ENCODE peak calls at places on chromosomes 6 and 20, in ten cellular contexts. U, L, V, I, F, R, M, Z, C and G are unnamed samples.

GRCh38 chr20:46708172-46708860 is 1.1 kb upstream of the SLC2A10 start:
- DNase-seq in U (no peak), L (no peak), V (no peak), I (no peak), F (no peak), R (no peak), M (no peak), Z (no peak), C (no peak), G (no peak)

GRCh38 chr6:137823826-137824501 is 43.1 kb upstream of the TNFAIP3 start:
- DNase-seq in U (peak), L (peak), V (peak), I (no peak), F (no peak), R (no peak), M (no peak), Z (no peak), C (peak), G (peak)

GRCh38 chr20:5463007-5463686 is 146.4 kb upstream of the PROKR2 start:
- DNase-seq in U (no peak), L (no peak), V (no peak), I (no peak), F (no peak), R (no peak), M (no peak), Z (no peak), C (no peak), G (no peak)

GRCh38 chr6:73704260-73704659 is 8.3 kb downstream of the CD109 start:
- DNase-seq in U (peak), L (peak), V (peak), I (peak), F (no peak), R (peak), M (peak), Z (no peak), C (peak), G (peak)

GRCh38 chr6:153956807-153957206 is 82.2 kb upstream of the OPRM1 start:
- DNase-seq in U (peak), L (peak), V (peak), I (no peak), F (no peak), R (no peak), M (peak), Z (no peak), C (peak), G (no peak)

GRCh38 chr20:2455771-2456497 is 14.7 kb downstream of the SNRPB start:
- DNase-seq in U (no peak), L (no peak), V (no peak), I (no peak), F (no peak), R (no peak), M (no peak), Z (no peak), C (no peak), G (no peak)

GRCh38 chr20:48285656-48286055 is 500.4 kb upstream of the SULF2 start:
- DNase-seq in U (no peak), L (no peak), V (no peak), I (no peak), F (no peak), R (no peak), M (no peak), Z (no peak), C (no peak), G (no peak)

GRCh38 chr6:29887330-29887818 is 55.0 kb upstream of the HLA-A start:
- DNase-seq in U (peak), L (no peak), V (peak), I (no peak), F (peak), R (no peak), M (peak), Z (no peak), C (peak), G (no peak)

GRCh38 chr6:3706547-3707467 is 44.7 kb downstream of the PXDC1 start:
- DNase-seq in U (peak), L (peak), V (peak), I (no peak), F (no peak), R (no peak), M (no peak), Z (no peak), C (peak), G (no peak)

GRCh38 chr6:65569505-65569904 is 137.5 kb downstream of the EYS start:
- DNase-seq in U (no peak), L (no peak), V (no peak), I (no peak), F (no peak), R (no peak), M (no peak), Z (no peak), C (no peak), G (no peak)

GRCh38 chr6:12467706-12468670 is 177.8 kb downstream of the EDN1 start:
- DNase-seq in U (peak), L (no peak), V (peak), I (peak), F (no peak), R (no peak), M (no peak), Z (no peak), C (peak), G (peak)

GRCh38 chr6:150252714-150253444 is 110.0 kb downstream of the PPP1R14C start:
- DNase-seq in U (peak), L (no peak), V (peak), I (no peak), F (no peak), R (no peak), M (peak), Z (no peak), C (no peak), G (no peak)

GRCh38 chr6:168605964-168606363 is 165.0 kb downstream of the SMOC2 start:
- DNase-seq in U (no peak), L (no peak), V (no peak), I (no peak), F (no peak), R (no peak), M (peak), Z (no peak), C (no peak), G (no peak)

GRCh38 chr20:47456041-47456537 is 45.6 kb upstream of the NCOA3 start:
- DNase-seq in U (no peak), L (no peak), V (no peak), I (no peak), F (no peak), R (no peak), M (no peak), Z (no peak), C (no peak), G (no peak)

GRCh38 chr6:33295621-33296369 is 2.9 kb downstream of the RGL2 start:
- DNase-seq in U (no peak), L (no peak), V (no peak), I (no peak), F (no peak), R (no peak), M (no peak), Z (no peak), C (no peak), G (no peak)

GRCh38 chr6:63584125-63584514 is 11.8 kb downstream of the LOC128125822 start:
- DNase-seq in U (peak), L (no peak), V (peak), I (no peak), F (no peak), R (no peak), M (no peak), Z (no peak), C (no peak), G (no peak)

GRCh38 chr6:72446427-72446826 is 175.4 kb upstream of the KCNQ5 start:
- DNase-seq in U (no peak), L (peak), V (no peak), I (no peak), F (no peak), R (no peak), M (no peak), Z (no peak), C (peak), G (no peak)

GRCh38 chr20:31547720-31548298 is 33.6 kb downstream of the HM13 start:
- DNase-seq in U (no peak), L (no peak), V (no peak), I (no peak), F (no peak), R (no peak), M (no peak), Z (no peak), C (no peak), G (no peak)

GRCh38 chr20:18092890-18093289 is 35.2 kb upstream of the OVOL2 start:
- DNase-seq in U (no peak), L (no peak), V (no peak), I (no peak), F (no peak), R (no peak), M (no peak), Z (no peak), C (no peak), G (no peak)

GRCh38 chr6:32131439-32131948 is 1.4 kb upstream of the FKBPL start:
- DNase-seq in U (no peak), L (no peak), V (no peak), I (no peak), F (no peak), R (no peak), M (no peak), Z (no peak), C (no peak), G (no peak)

GRCh38 chr6:41940759-41941279 is 789 bp downstream of the CCND3 start:
- DNase-seq in U (peak), L (no peak), V (no peak), I (no peak), F (peak), R (no peak), M (peak), Z (peak), C (peak), G (no peak)

GRCh38 chr20:59412251-59412650 is 111.8 kb downstream of the EDN3 start:
- DNase-seq in U (no peak), L (no peak), V (no peak), I (no peak), F (no peak), R (no peak), M (no peak), Z (no peak), C (no peak), G (no peak)

GRCh38 chr20:44057698-44058675 is 129.0 kb downstream of the JPH2 start:
- DNase-seq in U (no peak), L (no peak), V (peak), I (peak), F (no peak), R (no peak), M (no peak), Z (no peak), C (peak), G (peak)

GRCh38 chr6:150739711-150740349 is 125.7 kb upstream of the MTHFD1L start:
- DNase-seq in U (peak), L (no peak), V (no peak), I (no peak), F (no peak), R (no peak), M (no peak), Z (no peak), C (no peak), G (no peak)

GRCh38 chr20:62953839-62954703 is 1.6 kb downstream of the SLC17A9 start:
- DNase-seq in U (no peak), L (peak), V (peak), I (no peak), F (peak), R (peak), M (no peak), Z (peak), C (peak), G (peak)

GRCh38 chr20:10115021-10115420 is 80.2 kb downstream of the ANKEF1 start:
- DNase-seq in U (peak), L (peak), V (peak), I (peak), F (no peak), R (peak), M (no peak), Z (no peak), C (peak), G (peak)

GRCh38 chr6:135782517-135782916 is 69.0 kb upstream of the PDE7B start:
- DNase-seq in U (no peak), L (no peak), V (peak), I (no peak), F (no peak), R (no peak), M (no peak), Z (no peak), C (peak), G (no peak)

GRCh38 chr20:24662756-24663399 is 193.4 kb downstream of the SYNDIG1 start:
- DNase-seq in U (no peak), L (no peak), V (peak), I (no peak), F (peak), R (no peak), M (no peak), Z (no peak), C (no peak), G (no peak)

GRCh38 chr6:80690611-80691090 is 584.2 kb downstream of the BCKDHB start:
- DNase-seq in U (no peak), L (no peak), V (peak), I (peak), F (no peak), R (peak), M (no peak), Z (no peak), C (peak), G (peak)

GRCh38 chr20:2930538-2930937 is 57.3 kb downstream of the PTPRA start:
- DNase-seq in U (no peak), L (no peak), V (no peak), I (no peak), F (no peak), R (no peak), M (no peak), Z (no peak), C (no peak), G (no peak)

GRCh38 chr20:43458422-43458924 is 777 bp downstream of the SRSF6 start:
- DNase-seq in U (peak), L (no peak), V (no peak), I (no peak), F (no peak), R (no peak), M (no peak), Z (no peak), C (no peak), G (no peak)

GRCh38 chr20:1667510-1668085 is 10.0 kb upstream of the SIRPG start:
- DNase-seq in U (no peak), L (no peak), V (no peak), I (no peak), F (no peak), R (no peak), M (no peak), Z (no peak), C (no peak), G (no peak)

GRCh38 chr6:6002005-6002808 is 4.5 kb downstream of the NRN1 start:
- DNase-seq in U (no peak), L (no peak), V (no peak), I (no peak), F (no peak), R (no peak), M (no peak), Z (no peak), C (no peak), G (no peak)

GRCh38 chr20:38730989-38731737 is 6.9 kb downstream of the SLC32A1 start:
- DNase-seq in U (peak), L (peak), V (peak), I (no peak), F (peak), R (no peak), M (peak), Z (peak), C (peak), G (no peak)

GRCh38 chr20:23086931-23087411 is 847 bp upstream of the CD93 start:
- DNase-seq in U (no peak), L (no peak), V (no peak), I (no peak), F (no peak), R (no peak), M (no peak), Z (no peak), C (no peak), G (no peak)

GRCh38 chr6:13764996-13765395 is 49.4 kb downstream of the MCUR1 start:
- DNase-seq in U (no peak), L (no peak), V (no peak), I (no peak), F (no peak), R (no peak), M (no peak), Z (no peak), C (no peak), G (no peak)

GRCh38 chr6:13766201-13766634 is 48.1 kb downstream of the MCUR1 start:
- DNase-seq in U (peak), L (peak), V (peak), I (no peak), F (no peak), R (no peak), M (peak), Z (no peak), C (peak), G (no peak)

GRCh38 chr6:13765570-13765969 is 48.8 kb downstream of the MCUR1 start:
- DNase-seq in U (peak), L (no peak), V (peak), I (no peak), F (no peak), R (no peak), M (no peak), Z (no peak), C (no peak), G (no peak)

GRCh38 chr6:13769034-13769654 is 45.2 kb downstream of the MCUR1 start:
- DNase-seq in U (no peak), L (no peak), V (no peak), I (no peak), F (no peak), R (no peak), M (no peak), Z (no peak), C (no peak), G (no peak)

DNA sequence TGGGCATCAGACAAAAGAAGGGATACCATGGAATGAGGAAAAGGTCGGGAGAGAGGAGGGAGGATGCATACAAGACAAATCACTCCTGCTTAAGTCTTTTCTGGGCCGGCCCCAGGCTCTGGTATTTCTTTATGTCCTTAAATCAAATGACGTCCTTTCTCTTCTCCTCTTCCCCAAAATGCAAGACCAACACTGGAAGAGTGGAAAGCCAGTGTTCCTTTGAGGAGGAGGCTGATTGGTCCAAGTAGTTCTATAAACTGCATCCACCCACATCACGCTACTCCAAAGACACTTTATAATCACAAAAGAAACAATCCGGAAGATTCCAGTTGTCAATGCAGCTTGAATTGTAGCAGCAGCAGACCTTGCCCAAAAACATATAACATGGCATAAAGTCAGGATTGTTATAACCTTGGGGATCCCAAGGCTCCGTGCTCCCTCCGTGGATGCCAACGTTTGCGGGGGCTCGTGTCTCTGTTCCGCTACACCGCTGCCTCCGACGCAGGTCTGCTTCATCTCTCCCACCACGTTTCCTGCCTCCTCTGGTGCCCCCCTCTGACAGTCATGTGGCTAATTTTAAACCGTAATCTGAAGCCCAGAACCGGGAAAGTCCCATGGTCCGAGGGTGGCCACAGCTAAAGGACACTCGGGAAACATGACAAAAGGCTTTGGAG is 47.1 kb downstream of the MCUR1 start:
- DNase-seq in U (no peak), L (peak), V (peak), I (no peak), F (peak), R (no peak), M (no peak), Z (no peak), C (peak), G (no peak)
- TF ChIP-seq CTCF in U (no peak), L (peak), V (peak), I (no peak), F (no peak), R (peak), M (no peak), Z (no peak), C (peak), G (peak)

GRCh38 chr6:1629316-1629715 is 19.6 kb downstream of the FOXC1 start:
- DNase-seq in U (no peak), L (no peak), V (no peak), I (no peak), F (no peak), R (no peak), M (no peak), Z (no peak), C (no peak), G (no peak)

GRCh38 chr6:1626481-1626880 is 16.8 kb downstream of the FOXC1 start:
- DNase-seq in U (no peak), L (no peak), V (no peak), I (no peak), F (no peak), R (no peak), M (no peak), Z (no peak), C (no peak), G (no peak)

GRCh38 chr6:1630212-1630770 is 20.6 kb downstream of the FOXC1 start:
- DNase-seq in U (no peak), L (no peak), V (no peak), I (no peak), F (no peak), R (no peak), M (no peak), Z (no peak), C (no peak), G (no peak)

GRCh38 chr6:1625926-1626413 is 16.3 kb downstream of the FOXC1 start:
- DNase-seq in U (no peak), L (no peak), V (no peak), I (no peak), F (no peak), R (no peak), M (no peak), Z (no peak), C (no peak), G (no peak)

GRCh38 chr6:1627884-1628550 is 18.3 kb downstream of the FOXC1 start:
- DNase-seq in U (no peak), L (no peak), V (no peak), I (no peak), F (no peak), R (no peak), M (no peak), Z (no peak), C (no peak), G (no peak)
- TF ChIP-seq CTCF in U (no peak), L (no peak), V (no peak), I (no peak), F (no peak), R (no peak), M (no peak), Z (no peak), C (no peak), G (no peak)

GRCh38 chr20:41989039-41989679 is 371.0 kb upstream of the CHD6 start:
- DNase-seq in U (no peak), L (no peak), V (no peak), I (no peak), F (no peak), R (no peak), M (no peak), Z (no peak), C (no peak), G (no peak)

GRCh38 chr20:41996951-41997350 is 378.8 kb upstream of the CHD6 start:
- DNase-seq in U (no peak), L (no peak), V (no peak), I (no peak), F (no peak), R (no peak), M (no peak), Z (no peak), C (no peak), G (no peak)

GRCh38 chr20:41992481-41992880 is 374.3 kb upstream of the CHD6 start:
- DNase-seq in U (no peak), L (no peak), V (no peak), I (no peak), F (no peak), R (no peak), M (no peak), Z (no peak), C (no peak), G (no peak)

GRCh38 chr20:41989935-41990635 is 371.9 kb upstream of the CHD6 start:
- DNase-seq in U (no peak), L (no peak), V (no peak), I (peak), F (no peak), R (no peak), M (no peak), Z (no peak), C (peak), G (no peak)

GRCh38 chr20:41991412-41991811 is 373.2 kb upstream of the CHD6 start:
- DNase-seq in U (no peak), L (no peak), V (no peak), I (no peak), F (no peak), R (no peak), M (no peak), Z (no peak), C (no peak), G (no peak)
- TF ChIP-seq CTCF in U (no peak), L (no peak), V (no peak), I (no peak), F (no peak), R (no peak), M (no peak), Z (no peak), C (no peak), G (no peak)

GRCh38 chr6:22328499-22328898 is 31.7 kb upstream of the PRL start:
- DNase-seq in U (no peak), L (no peak), V (peak), I (no peak), F (no peak), R (no peak), M (no peak), Z (no peak), C (no peak), G (no peak)
- TF ChIP-seq CTCF in U (no peak), L (no peak), V (no peak), I (no peak), F (no peak), R (no peak), M (no peak), Z (no peak), C (no peak), G (no peak)

DNA sequence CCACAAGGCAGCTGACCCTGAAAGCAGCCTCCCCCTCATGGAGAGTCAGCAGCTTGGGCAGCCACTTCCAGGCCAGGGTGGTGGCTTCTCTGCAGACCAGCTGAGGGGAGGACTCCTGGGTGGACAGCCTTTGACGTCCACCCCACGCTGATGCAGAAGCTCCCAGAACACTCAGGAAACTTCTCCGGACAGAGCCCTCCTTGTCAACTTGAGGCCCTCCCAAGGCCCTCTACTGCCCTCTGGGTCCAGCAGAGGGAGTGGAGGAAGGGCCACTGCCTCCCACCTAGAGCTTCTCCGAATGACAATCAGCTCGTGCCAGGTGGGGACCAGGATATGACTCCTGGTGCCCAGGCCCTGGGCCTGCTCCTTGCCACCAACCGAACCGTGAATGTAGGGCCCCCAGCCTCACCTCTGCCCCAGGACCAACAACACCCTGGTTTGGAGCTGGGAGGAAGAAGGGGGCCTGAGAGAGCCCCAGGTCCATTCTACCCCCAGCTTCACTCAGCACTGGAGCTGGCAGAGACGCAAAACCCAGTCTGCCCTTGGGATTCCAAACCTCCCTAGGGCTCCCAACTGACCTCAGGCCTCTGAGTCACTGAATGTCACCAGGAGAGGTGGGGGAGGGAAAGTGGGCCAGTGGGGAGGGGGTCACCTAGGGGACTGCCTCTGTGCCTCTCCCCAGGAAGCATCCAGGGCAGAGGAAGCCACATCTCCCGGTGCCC is 10.9 kb upstream of the SLC22A7 start:
- DNase-seq in U (no peak), L (no peak), V (no peak), I (no peak), F (no peak), R (no peak), M (no peak), Z (no peak), C (no peak), G (no peak)
- TF ChIP-seq CTCF in U (no peak), L (peak), V (peak), I (peak), F (no peak), R (peak), M (no peak), Z (peak), C (no peak), G (no peak)